ENCODE peak calls at places on chromosomes 13 and 19, in four cellular contexts. M is progenitor cell of endocrine pancreas, T is EL, N is lower leg skin. E is an unnamed sample.

GRCh38 chr13:95477187-95477586 is 75.3 kb upstream of the CLDN10 start:
- DNase-seq in T (no peak), M (no peak), N (no peak), E (no peak)

GRCh38 chr13:46071590-46072249 is 19.2 kb upstream of the ZC3H13 start:
- DNase-seq in N (no peak), T (no peak), M (no peak), E (no peak)

GRCh38 chr13:111412251-111412650 is 91.8 kb downstream of the TEX29 start:
- DNase-seq in T (no peak), M (no peak), N (no peak), E (no peak)

GRCh38 chr13:98571955-98572662 is 4.8 kb downstream of the STK24 start:
- DNase-seq in T (peak; percentile 55), M (no peak), N (no peak), E (peak; percentile 87)

GRCh38 chr13:114009590-114010400 is 35.9 kb upstream of the C13orf46 start:
- DNase-seq in T (no peak), M (no peak), N (peak; percentile 80), E (no peak)

GRCh38 chr19:32322541-32322940 is 22.9 kb upstream of the ZNF507 start:
- DNase-seq in T (no peak), N (no peak), M (no peak), E (no peak)

GRCh38 chr13:43757266-43757665 is 29.5 kb downstream of the ENOX1 start:
- DNase-seq in N (no peak), M (no peak), T (no peak), E (no peak)

GRCh38 chr19:40466219-40467006 is at the start of gene SPTBN4:
- DNase-seq in T (no peak), M (no peak), N (peak; percentile 90), E (no peak)

GRCh38 chr19:27745978-27746542 is 1466.9 kb downstream of the UQCRFS1 start:
- DNase-seq in N (peak; percentile 17), M (no peak), T (no peak), E (no peak)

GRCh38 chr13:28441533-28441928 is 53.4 kb downstream of the FLT1 start:
- DNase-seq in M (no peak), T (no peak), N (no peak), E (no peak)

GRCh38 chr13:44024496-44025155 is 144.9 kb downstream of the LACC1 start:
- DNase-seq in M (no peak), N (no peak), T (no peak), E (no peak)

GRCh38 chr19:4083677-4084546 is 17.2 kb upstream of the ZBTB7A start:
- DNase-seq in T (no peak), N (no peak), M (no peak), E (no peak)

GRCh38 chr13:104008075-104008474 is 941.9 kb upstream of the SLC10A2 start:
- DNase-seq in M (no peak), T (no peak), N (no peak), E (no peak)

GRCh38 chr19:49212302-49212701 is 54.7 kb downstream of the TRPM4 start:
- DNase-seq in N (no peak), M (no peak), T (no peak), E (peak; percentile 17)

GRCh38 chr13:50080158-50080855 is 65.1 kb downstream of the KCNRG start:
- DNase-seq in M (no peak), T (peak; percentile 56), N (no peak), E (peak; percentile 71)

GRCh38 chr19:45175663-45176345 is 2.2 kb downstream of the TRAPPC6A start:
- DNase-seq in M (no peak), T (no peak), N (no peak), E (no peak)

GRCh38 chr13:74056829-74057564 is 77.2 kb downstream of the KLF12 start:
- DNase-seq in M (no peak), T (no peak), N (no peak), E (peak; percentile 16)

GRCh38 chr19:55697698-55698097 is 22.7 kb downstream of the EPN1 start:
- DNase-seq in T (no peak), M (no peak), N (peak; percentile 63), E (no peak)

GRCh38 chr19:2623743-2624142 is 78.8 kb downstream of the GNG7 start:
- DNase-seq in T (no peak), N (no peak), M (no peak), E (no peak)

GRCh38 chr19:45873219-45873772 is 9.2 kb downstream of the FOXA3 start:
- DNase-seq in N (no peak), T (no peak), M (no peak), E (no peak)

GRCh38 chr13:52159159-52159982 is at the start of gene NEK3:
- DNase-seq in M (peak; percentile 45), N (peak; percentile 93), T (peak; percentile 57), E (peak; percentile 72)

GRCh38 chr19:32318884-32319520 is 26.4 kb upstream of the ZNF507 start:
- DNase-seq in M (no peak), T (peak; percentile 4), N (no peak), E (no peak)

GRCh38 chr13:51815848-51816247 is 11.9 kb upstream of the DHRS12 start:
- DNase-seq in M (no peak), T (no peak), N (no peak), E (no peak)

GRCh38 chr13:28467886-28468519 is 26.9 kb downstream of the FLT1 start:
- DNase-seq in T (no peak), M (no peak), N (no peak), E (no peak)

GRCh38 chr13:59834801-59835200 is 328.9 kb downstream of the DIAPH3 start:
- DNase-seq in N (no peak), T (peak; percentile 42), M (no peak), E (no peak)